ENCODE peak calls at places on chromosomes 13 and 19, in four cellular contexts. One of them, this sample, is unnamed.

GRCh38 chr19:51692065-51692915 is 840 bp upstream of the SPACA6 start:
- DNase-seq in K562: no peak
- DNase-seq in HepG2: no peak
- DNase-seq in GM12878: no peak
- DNase-seq in this sample: no peak

GRCh38 chr13:99522288-99522687 is 21.0 kb downstream of the TM9SF2 start:
- DNase-seq in K562: no peak
- DNase-seq in HepG2: no peak
- DNase-seq in GM12878: no peak
- DNase-seq in this sample: no peak

GRCh38 chr13:99859178-99860177 is 112.1 kb downstream of the ZIC5 start:
- DNase-seq in K562: no peak
- DNase-seq in HepG2: no peak
- DNase-seq in GM12878: peak; percentile 41
- DNase-seq in this sample: no peak

GRCh38 chr13:80382576-80382975 is 41.6 kb upstream of the SPRY2 start:
- DNase-seq in K562: no peak
- DNase-seq in HepG2: no peak
- DNase-seq in GM12878: no peak
- DNase-seq in this sample: no peak

GRCh38 chr19:16293133-16294085 is 31.2 kb upstream of the KLF2 start:
- DNase-seq in K562: peak; percentile 41
- DNase-seq in HepG2: no peak
- DNase-seq in GM12878: no peak
- DNase-seq in this sample: peak; percentile 61

GRCh38 chr19:41018736-41019290 is 27.7 kb downstream of the CYP2B6 start:
- DNase-seq in K562: no peak
- DNase-seq in HepG2: no peak
- DNase-seq in GM12878: no peak
- DNase-seq in this sample: no peak

GRCh38 chr13:80171096-80171495 is 169.8 kb downstream of the SPRY2 start:
- DNase-seq in K562: no peak
- DNase-seq in HepG2: no peak
- DNase-seq in GM12878: no peak
- DNase-seq in this sample: no peak

GRCh38 chr13:51246411-51247298 is 24.5 kb downstream of the FAM124A start:
- DNase-seq in K562: no peak
- DNase-seq in HepG2: no peak
- DNase-seq in GM12878: no peak
- DNase-seq in this sample: no peak

GRCh38 chr19:15525291-15525690 is 17.0 kb downstream of the CYP4F22 start:
- DNase-seq in K562: no peak
- DNase-seq in HepG2: no peak
- DNase-seq in GM12878: no peak
- DNase-seq in this sample: no peak

GRCh38 chr19:53432088-53432661 is 391 bp downstream of the ZNF761 start:
- DNase-seq in K562: peak; percentile 40
- DNase-seq in HepG2: no peak
- DNase-seq in GM12878: no peak
- DNase-seq in this sample: peak; percentile 19

GRCh38 chr19:18500820-18501219 is 21.1 kb downstream of the ELL start:
- DNase-seq in K562: no peak
- DNase-seq in HepG2: no peak
- DNase-seq in GM12878: no peak
- DNase-seq in this sample: no peak

GRCh38 chr13:107678075-107678689 is 537.2 kb downstream of the LIG4 start:
- DNase-seq in K562: no peak
- DNase-seq in HepG2: no peak
- DNase-seq in GM12878: no peak
- DNase-seq in this sample: no peak

GRCh38 chr13:107681611-107682010 is 533.7 kb downstream of the LIG4 start:
- DNase-seq in K562: no peak
- DNase-seq in HepG2: no peak
- DNase-seq in GM12878: no peak
- DNase-seq in this sample: no peak

GRCh38 chr13:107685876-107686275 is 529.5 kb downstream of the LIG4 start:
- DNase-seq in K562: no peak
- DNase-seq in HepG2: no peak
- DNase-seq in GM12878: no peak
- DNase-seq in this sample: no peak

GRCh38 chr13:107675847-107676550 is 539.3 kb downstream of the LIG4 start:
- DNase-seq in K562: no peak
- DNase-seq in HepG2: no peak
- DNase-seq in GM12878: no peak
- DNase-seq in this sample: no peak

DNA sequence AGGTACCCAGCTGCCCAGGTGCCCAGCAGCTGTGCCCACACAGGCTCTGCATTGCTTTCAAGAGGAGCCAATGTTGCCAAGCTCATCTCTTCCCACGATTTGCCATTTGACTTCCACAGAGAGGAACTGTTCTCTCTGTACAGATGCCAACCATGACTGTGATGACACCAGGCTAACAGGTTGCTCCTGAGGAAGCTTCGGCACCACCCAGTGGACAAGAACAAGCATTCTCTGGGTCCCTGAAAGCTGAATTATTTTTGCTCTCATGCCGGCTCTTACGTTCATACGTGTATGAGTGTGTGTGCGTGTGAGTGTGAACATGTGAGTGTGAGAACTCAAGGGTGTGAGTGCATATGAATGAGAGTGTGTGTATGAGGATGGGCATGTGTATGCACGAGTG is 535.2 kb downstream of the LIG4 start:
- DNase-seq in K562: no peak
- DNase-seq in HepG2: no peak
- DNase-seq in GM12878: no peak
- DNase-seq in this sample: no peak
- TF ChIP-seq CTCF in K562: no peak
- TF ChIP-seq CTCF in HepG2: no peak
- TF ChIP-seq CTCF in GM12878: no peak
- TF ChIP-seq CTCF in this sample: no peak

DNA sequence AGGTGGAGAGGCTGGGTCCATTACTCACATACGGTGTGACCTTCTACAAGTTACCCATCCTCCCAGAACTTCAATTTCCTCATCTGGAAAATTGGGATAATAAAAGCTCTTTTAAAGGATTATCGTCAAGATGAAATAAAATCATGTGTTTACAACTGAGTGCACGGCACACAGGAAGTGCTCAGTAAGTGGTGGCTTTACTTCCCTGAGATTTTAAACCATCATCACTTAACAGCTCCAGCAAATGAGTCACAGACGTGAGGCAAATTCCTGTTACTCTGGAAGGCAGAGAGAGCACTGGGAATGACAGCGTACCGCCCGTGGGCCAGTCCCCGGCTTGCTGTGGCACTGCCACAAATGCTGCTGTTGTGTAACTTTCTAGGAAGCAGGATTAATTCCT is 64.1 kb downstream of the MRPL57 start:
- DNase-seq in K562: no peak
- DNase-seq in HepG2: no peak
- DNase-seq in GM12878: no peak
- DNase-seq in this sample: no peak
- TF ChIP-seq GABPA in K562: no peak
- TF ChIP-seq GABPA in HepG2: no peak
- TF ChIP-seq GABPA in GM12878: no peak
- TF ChIP-seq GABPA in this sample: no peak

DNA sequence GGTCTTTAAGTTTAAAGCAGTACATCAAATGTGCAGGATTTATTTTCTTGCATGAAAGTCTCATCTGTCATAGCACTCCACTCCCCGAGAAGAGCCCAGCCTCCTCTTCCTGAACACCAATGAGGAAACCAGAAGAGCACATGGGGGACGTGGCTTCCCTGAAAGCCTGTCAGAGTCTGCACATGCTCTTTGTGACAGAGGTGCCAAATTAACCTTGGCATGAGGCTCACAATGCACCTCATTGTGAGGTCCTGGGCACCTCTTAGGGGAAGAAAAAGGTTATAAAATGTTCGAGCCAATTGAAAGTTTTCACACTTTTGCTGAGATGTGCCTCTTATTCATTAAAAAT is 141.3 kb upstream of the RFC3 start:
- DNase-seq in K562: no peak
- DNase-seq in HepG2: peak; percentile 88
- DNase-seq in GM12878: no peak
- DNase-seq in this sample: peak; percentile 71
- TF ChIP-seq REST in K562: no peak
- TF ChIP-seq REST in HepG2: no peak
- TF ChIP-seq REST in GM12878: no peak
- TF ChIP-seq REST in this sample: no peak

GRCh38 chr19:46900341-46900740 is 39.5 kb downstream of the ARHGAP35 start:
- DNase-seq in K562: no peak
- DNase-seq in HepG2: no peak
- DNase-seq in GM12878: no peak
- DNase-seq in this sample: no peak

GRCh38 chr19:46898731-46899130 is 37.9 kb downstream of the ARHGAP35 start:
- DNase-seq in K562: no peak
- DNase-seq in HepG2: no peak
- DNase-seq in GM12878: no peak
- DNase-seq in this sample: no peak

GRCh38 chr19:46901701-46902401 is 41.1 kb downstream of the ARHGAP35 start:
- DNase-seq in K562: no peak
- DNase-seq in HepG2: no peak
- DNase-seq in GM12878: no peak
- DNase-seq in this sample: no peak

GRCh38 chr19:46892252-46893179 is 31.7 kb downstream of the ARHGAP35 start:
- DNase-seq in K562: no peak
- DNase-seq in HepG2: no peak
- DNase-seq in GM12878: peak; percentile 48
- DNase-seq in this sample: no peak

GRCh38 chr19:46896076-46896794 is 35.4 kb downstream of the ARHGAP35 start:
- DNase-seq in K562: no peak
- DNase-seq in HepG2: no peak
- DNase-seq in GM12878: no peak
- DNase-seq in this sample: no peak
- TF ChIP-seq CTCF in K562: no peak
- TF ChIP-seq CTCF in HepG2: no peak
- TF ChIP-seq CTCF in GM12878: no peak
- TF ChIP-seq CTCF in this sample: no peak

DNA sequence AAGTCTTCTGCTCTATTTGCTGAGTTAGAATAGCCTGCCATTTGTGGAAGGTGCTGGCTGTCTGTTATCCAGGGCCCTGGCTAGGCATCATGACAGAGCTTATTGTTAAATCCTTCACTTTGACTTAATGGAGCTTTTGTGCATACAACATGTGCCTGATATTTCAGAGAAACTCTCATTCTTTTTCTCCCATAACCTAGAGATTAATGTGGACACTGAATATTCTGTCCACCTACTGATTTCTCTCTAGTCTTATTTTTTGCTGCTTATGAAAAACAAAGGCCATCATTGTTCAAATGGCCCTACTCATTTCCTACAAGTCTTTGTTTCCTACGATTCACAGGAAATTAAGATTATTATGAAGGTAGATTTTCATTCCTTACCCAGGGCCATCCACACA is 383.1 kb upstream of the HTR2A start:
- DNase-seq in K562: no peak
- DNase-seq in HepG2: no peak
- DNase-seq in GM12878: no peak
- DNase-seq in this sample: no peak
- TF ChIP-seq GABPA in K562: no peak
- TF ChIP-seq GABPA in HepG2: no peak
- TF ChIP-seq GABPA in GM12878: no peak
- TF ChIP-seq GABPA in this sample: no peak

DNA sequence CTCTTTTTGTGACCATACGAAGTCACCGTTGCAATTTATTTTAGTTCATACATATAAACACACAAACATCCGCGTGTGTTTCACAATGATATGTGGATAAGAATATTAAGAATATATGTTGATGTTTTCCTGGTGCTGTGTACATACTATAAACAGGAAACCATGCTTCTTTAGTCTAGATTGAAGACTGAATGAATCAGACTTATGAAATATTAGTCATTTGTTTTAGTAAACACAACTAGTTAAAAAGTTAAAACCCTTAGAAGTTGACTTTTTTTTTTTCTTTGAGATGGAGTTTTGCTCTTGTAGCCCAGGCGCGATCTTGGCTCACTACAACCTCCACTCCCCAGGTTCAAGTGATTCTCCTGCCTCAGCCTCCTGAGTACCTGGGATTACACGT is 257.7 kb downstream of the DACH1 start:
- DNase-seq in K562: no peak
- DNase-seq in HepG2: no peak
- DNase-seq in GM12878: no peak
- DNase-seq in this sample: no peak
- TF ChIP-seq REST in K562: no peak
- TF ChIP-seq REST in HepG2: no peak
- TF ChIP-seq REST in GM12878: no peak
- TF ChIP-seq REST in this sample: no peak